ENCODE peak calls at places on chromosomes 13 and 19, in six cellular contexts. U is OCI-LY7, Q is cardiac fibroblast, X is ovary, F is colonic mucosa, G is pancreas. I is an unnamed sample.

GRCh38 chr13:32278456-32278855 is 36.7 kb downstream of the ZAR1L start:
- DNase-seq in U (no peak), Q (no peak), X (no peak), F (no peak), G (no peak), I (peak)

GRCh38 chr13:25207291-25207690 is 35.2 kb upstream of the AMER2 start:
- DNase-seq in U (no peak), Q (no peak), X (no peak), F (no peak), G (no peak), I (no peak)

GRCh38 chr13:26682606-26683005 is 78.0 kb downstream of the GPR12 start:
- DNase-seq in U (no peak), Q (no peak), X (no peak), F (no peak), G (no peak), I (no peak)

GRCh38 chr13:51249254-51249653 is 27.1 kb downstream of the FAM124A start:
- DNase-seq in U (no peak), Q (no peak), X (no peak), F (no peak), G (no peak), I (no peak)

GRCh38 chr19:34493649-34494044 is 12.1 kb downstream of the WTIP start:
- DNase-seq in U (no peak), Q (no peak), X (peak), F (no peak), G (no peak), I (no peak)

GRCh38 chr13:113077566-113077952 is 28.0 kb upstream of the F7 start:
- DNase-seq in U (no peak), Q (no peak), X (no peak), F (no peak), G (no peak), I (no peak)

GRCh38 chr19:49453013-49453756 is at the start of gene ALDH16A1:
- DNase-seq in U (peak), Q (peak), X (peak), F (peak), G (peak), I (peak)

GRCh38 chr13:61275740-61276139 is 139.9 kb downstream of the PCDH20 start:
- DNase-seq in U (no peak), Q (no peak), X (no peak), F (no peak), G (no peak), I (no peak)

GRCh38 chr19:1063030-1063908 is 3.7 kb upstream of the ARHGAP45 start:
- DNase-seq in U (peak), Q (no peak), X (no peak), F (peak), G (no peak), I (peak)

GRCh38 chr19:46963093-46963734 is 56.4 kb upstream of the NPAS1 start:
- DNase-seq in U (no peak), Q (peak), X (no peak), F (no peak), G (no peak), I (no peak)
- TF ChIP-seq CTCF in U (no peak), Q (no peak), X (no peak), F (no peak), G (no peak), I (no peak)

DNA sequence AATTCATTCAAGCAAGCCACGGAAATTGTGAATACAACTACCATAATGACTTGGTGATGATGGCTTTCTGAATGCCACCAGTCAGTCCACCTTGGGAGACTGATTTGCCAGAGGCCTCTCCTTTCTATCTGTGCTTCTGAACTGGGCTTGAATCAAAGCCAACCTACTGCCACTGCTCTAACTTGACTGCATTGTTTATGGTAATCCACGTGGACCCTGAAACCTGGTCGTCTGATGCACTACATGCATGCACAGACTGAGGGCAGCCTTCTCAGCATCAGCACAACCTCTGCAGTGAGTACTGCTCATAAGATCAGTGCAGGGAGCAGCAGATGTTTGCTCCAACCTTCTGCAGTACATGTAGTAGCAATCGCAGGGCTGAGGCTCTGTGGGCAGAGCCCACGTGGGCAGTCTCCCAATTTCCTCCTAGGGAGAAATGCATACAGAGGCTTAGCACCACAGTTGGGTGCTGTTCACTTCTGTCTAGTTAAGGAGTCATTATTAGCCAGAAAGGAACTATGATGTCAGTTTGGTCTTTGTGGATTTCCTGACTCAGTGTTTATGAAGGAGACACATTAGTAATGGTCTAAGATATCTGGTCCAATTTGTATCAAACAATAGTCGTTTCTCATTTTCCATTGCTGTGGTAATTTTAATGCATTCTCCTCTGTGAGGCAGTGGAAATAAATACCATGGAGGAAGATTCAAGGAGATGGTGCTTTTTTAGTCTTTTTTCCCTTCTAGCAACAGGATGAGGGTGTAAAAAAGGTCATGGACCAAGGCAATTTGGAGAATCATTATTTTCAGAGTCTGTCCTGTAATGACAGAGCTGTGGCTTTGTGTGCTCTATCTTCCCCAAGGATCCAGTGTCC is 82.5 kb downstream of the AKAP11 start:
- DNase-seq in U (peak), Q (peak), X (no peak), F (no peak), G (no peak), I (peak)
- TF ChIP-seq CTCF in U (no peak), Q (peak), X (no peak), F (no peak), G (no peak), I (peak)

DNA sequence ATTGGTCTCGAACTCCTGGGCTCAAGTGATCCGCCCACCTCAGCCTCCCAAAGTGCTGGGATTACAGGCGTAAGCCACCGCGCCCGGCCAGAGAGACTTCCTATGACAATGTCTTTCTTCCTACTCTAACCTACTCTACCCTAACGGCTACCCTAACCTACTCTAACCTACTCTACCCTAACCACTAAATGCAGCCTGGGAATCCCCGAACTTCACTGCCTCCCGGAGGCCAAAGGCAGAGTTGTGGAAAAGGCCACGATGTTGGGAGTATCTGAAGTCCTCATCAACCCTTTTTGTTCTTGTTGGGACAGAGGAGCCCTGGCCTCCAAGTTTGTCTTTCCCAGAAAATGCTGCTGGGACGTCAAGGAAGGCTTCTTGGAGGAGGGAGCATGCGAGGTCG is 967 bp upstream of the NR2C2AP start:
- DNase-seq in U (no peak), Q (no peak), X (no peak), F (no peak), G (no peak), I (no peak)
- TF ChIP-seq CTCF in U (peak), Q (no peak), X (no peak), F (no peak), G (no peak), I (no peak)

DNA sequence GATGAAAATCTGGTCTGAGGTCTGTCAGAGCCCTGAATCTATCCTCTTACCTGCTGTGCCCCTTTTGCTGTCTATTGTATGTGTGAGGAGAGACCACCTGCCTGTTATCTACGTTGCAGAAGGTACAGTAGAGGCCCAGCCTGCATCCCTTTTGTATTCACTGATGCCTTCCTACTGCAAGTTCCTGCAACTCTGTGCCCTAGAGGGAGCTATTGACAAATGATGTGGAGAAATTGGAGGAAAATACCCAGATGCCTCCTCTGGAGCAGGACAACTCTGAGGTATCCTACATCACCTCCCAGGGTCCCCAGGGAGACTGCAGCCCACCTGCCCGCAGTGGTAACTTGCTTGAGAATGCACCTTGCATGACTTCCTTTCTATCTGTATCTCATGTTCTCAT is 33.7 kb downstream of the SIAH3 start:
- DNase-seq in U (no peak), Q (no peak), X (no peak), F (no peak), G (no peak), I (no peak)
- TF ChIP-seq CTCF in U (peak), Q (no peak), X (no peak), F (no peak), G (no peak), I (no peak)

DNA sequence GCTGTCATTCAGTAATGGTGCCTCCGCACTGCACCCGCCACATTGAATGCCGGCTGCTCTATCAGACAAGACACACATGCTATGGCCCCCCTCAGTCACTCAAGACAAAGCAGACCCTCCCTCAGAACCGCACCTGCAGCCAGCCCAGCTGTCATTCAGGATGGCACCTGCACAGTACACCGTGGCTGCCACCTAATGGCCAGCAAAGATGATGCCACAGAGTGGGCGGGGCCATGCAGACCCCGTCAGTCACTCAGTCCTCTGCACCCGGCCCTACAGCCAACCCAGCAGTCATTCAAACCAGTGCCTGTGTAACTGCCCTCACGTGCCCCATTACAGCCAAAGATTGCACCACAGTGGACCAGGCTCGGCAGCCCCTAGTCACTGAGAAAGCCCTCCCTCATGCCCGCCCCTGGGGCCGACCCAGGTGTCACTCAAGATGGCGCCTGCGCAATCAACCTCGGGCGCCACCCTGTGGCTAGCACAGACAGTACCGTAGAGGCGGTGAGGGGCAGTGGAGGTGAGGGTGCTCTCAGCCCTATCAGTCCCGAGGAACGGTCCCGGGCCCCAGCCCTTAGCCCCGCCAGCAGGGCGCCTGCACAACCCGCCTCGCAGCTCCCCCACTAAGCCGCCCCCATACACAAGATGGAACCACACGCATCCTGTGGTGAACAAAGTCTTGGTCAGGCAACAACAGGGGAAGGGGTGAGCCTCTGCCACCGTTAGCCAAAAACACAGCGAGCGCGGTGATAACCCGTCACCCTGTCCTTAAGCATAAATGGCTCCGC is 2.4 kb downstream of the PEG3 start:
- DNase-seq in U (no peak), Q (peak), X (peak), F (peak), G (peak), I (no peak)
- TF ChIP-seq CTCF in U (no peak), Q (no peak), X (no peak), F (no peak), G (peak), I (no peak)

GRCh38 chr19:32748497-32748896 is 28.9 kb downstream of the TDRD12 start:
- DNase-seq in U (peak), Q (no peak), X (no peak), F (no peak), G (no peak), I (peak)
- TF ChIP-seq CTCF in U (peak), Q (no peak), X (no peak), F (no peak), G (no peak), I (peak)

GRCh38 chr19:42244452-42245220 is 2.2 kb upstream of the GSK3A start:
- DNase-seq in U (peak), Q (peak), X (peak), F (peak), G (peak), I (peak)

GRCh38 chr19:42242071-42242511 is 311 bp downstream of the GSK3A start:
- DNase-seq in U (peak), Q (no peak), X (no peak), F (peak), G (no peak), I (no peak)

GRCh38 chr19:42239544-42240220 is 2.7 kb downstream of the GSK3A start:
- DNase-seq in U (no peak), Q (no peak), X (no peak), F (no peak), G (no peak), I (no peak)

GRCh38 chr19:42241279-42241678 is 1.1 kb downstream of the GSK3A start:
- DNase-seq in U (no peak), Q (no peak), X (no peak), F (no peak), G (no peak), I (no peak)

GRCh38 chr19:42242512-42243409 is at the start of gene GSK3A:
- DNase-seq in U (peak), Q (peak), X (peak), F (peak), G (peak), I (peak)
- TF ChIP-seq CTCF in U (no peak), Q (no peak), X (no peak), F (no peak), G (no peak), I (no peak)

GRCh38 chr19:35509018-35509652 is 4.3 kb downstream of the DMKN start:
- DNase-seq in U (no peak), Q (no peak), X (peak), F (peak), G (peak), I (peak)

GRCh38 chr19:35512831-35513230 is 618 bp downstream of the DMKN start:
- DNase-seq in U (no peak), Q (no peak), X (no peak), F (no peak), G (no peak), I (no peak)

GRCh38 chr19:35509861-35510625 is 3.4 kb downstream of the DMKN start:
- DNase-seq in U (peak), Q (peak), X (peak), F (peak), G (peak), I (peak)

GRCh38 chr19:35511337-35511736 is 2.1 kb downstream of the DMKN start:
- DNase-seq in U (no peak), Q (no peak), X (no peak), F (no peak), G (no peak), I (no peak)

DNA sequence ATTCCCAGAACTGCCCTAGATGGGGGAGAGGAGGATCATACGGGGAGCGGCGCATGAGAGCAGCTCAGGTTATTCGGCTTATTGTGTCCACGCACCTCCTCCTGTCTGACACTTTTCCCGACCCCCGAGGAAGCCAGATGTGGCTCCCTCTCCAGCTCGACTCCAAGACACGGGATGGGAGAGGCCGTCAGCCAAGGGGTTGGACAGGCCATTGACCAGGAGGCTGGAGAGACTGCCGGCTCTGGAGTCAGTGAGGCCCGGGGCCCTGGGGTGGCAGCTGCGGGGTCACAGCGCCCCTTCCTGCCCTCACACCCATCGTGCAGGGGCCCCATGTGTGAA is 2.9 kb downstream of the DMKN start:
- DNase-seq in U (no peak), Q (no peak), X (no peak), F (no peak), G (no peak), I (no peak)
- TF ChIP-seq CTCF in U (peak), Q (no peak), X (no peak), F (no peak), G (no peak), I (no peak)